ENCODE peak calls at places on chromosomes 13 and 19, in four cellular contexts. One of them, this sample, is unnamed.

GRCh38 chr13:74243637-74244526 is 109.7 kb upstream of the KLF12 start:
- DNase-seq in hepatocyte: no peak
- DNase-seq in adrenal gland: no peak
- DNase-seq in GM12892: no peak
- DNase-seq in this sample: no peak

GRCh38 chr19:33705090-33705847 is 83.5 kb downstream of the CHST8 start:
- DNase-seq in GM12892: no peak
- DNase-seq in hepatocyte: no peak
- DNase-seq in adrenal gland: no peak
- DNase-seq in this sample: no peak

GRCh38 chr19:50518091-50519005 is 4.6 kb upstream of the ASPDH start:
- DNase-seq in GM12892: no peak
- DNase-seq in adrenal gland: no peak
- DNase-seq in hepatocyte: no peak
- DNase-seq in this sample: no peak

GRCh38 chr13:51849145-51850101 is 4.4 kb upstream of the TMEM272 start:
- DNase-seq in GM12892: peak
- DNase-seq in hepatocyte: no peak
- DNase-seq in adrenal gland: no peak
- DNase-seq in this sample: peak

GRCh38 chr13:72716776-72717175 is 10.7 kb downstream of the MZT1 start:
- DNase-seq in GM12892: no peak
- DNase-seq in hepatocyte: no peak
- DNase-seq in adrenal gland: no peak
- DNase-seq in this sample: no peak

GRCh38 chr19:48445256-48445605 is 552 bp upstream of the GRWD1 start:
- DNase-seq in GM12892: no peak
- DNase-seq in hepatocyte: peak
- DNase-seq in adrenal gland: peak
- DNase-seq in this sample: no peak

GRCh38 chr13:111184685-111185401 is 69.7 kb downstream of the ARHGEF7 start:
- DNase-seq in hepatocyte: no peak
- DNase-seq in adrenal gland: no peak
- DNase-seq in GM12892: peak
- DNase-seq in this sample: no peak

GRCh38 chr13:21668665-21669599 is 1.9 kb upstream of the FGF9 start:
- DNase-seq in GM12892: no peak
- DNase-seq in hepatocyte: peak
- DNase-seq in adrenal gland: peak
- DNase-seq in this sample: no peak

GRCh38 chr13:90594694-90595093 is 752.8 kb upstream of the MIR17HG start:
- DNase-seq in adrenal gland: no peak
- DNase-seq in GM12892: no peak
- DNase-seq in hepatocyte: no peak
- DNase-seq in this sample: no peak

GRCh38 chr13:84609716-84610115 is 727.4 kb upstream of the SLITRK1 start:
- DNase-seq in adrenal gland: no peak
- DNase-seq in GM12892: no peak
- DNase-seq in hepatocyte: peak
- DNase-seq in this sample: no peak

GRCh38 chr19:49895566-49896297 is 955 bp downstream of the IL4I1 start:
- DNase-seq in adrenal gland: no peak
- DNase-seq in GM12892: no peak
- DNase-seq in hepatocyte: no peak
- DNase-seq in this sample: no peak

GRCh38 chr19:991174-991931 is 7.2 kb downstream of the WDR18 start:
- DNase-seq in adrenal gland: peak
- DNase-seq in GM12892: no peak
- DNase-seq in hepatocyte: no peak
- DNase-seq in this sample: no peak

GRCh38 chr19:5193192-5193591 is 147.4 kb downstream of the PTPRS start:
- DNase-seq in hepatocyte: no peak
- DNase-seq in GM12892: no peak
- DNase-seq in adrenal gland: no peak
- DNase-seq in this sample: no peak

GRCh38 chr13:91078093-91078679 is 269.3 kb upstream of the MIR17HG start:
- DNase-seq in GM12892: no peak
- DNase-seq in hepatocyte: peak
- DNase-seq in adrenal gland: no peak
- DNase-seq in this sample: no peak

GRCh38 chr13:112839347-112840105 is 129.5 kb upstream of the MCF2L start:
- DNase-seq in hepatocyte: no peak
- DNase-seq in adrenal gland: no peak
- DNase-seq in GM12892: no peak
- DNase-seq in this sample: no peak

GRCh38 chr13:109331898-109332297 is 454.5 kb downstream of the IRS2 start:
- DNase-seq in adrenal gland: no peak
- DNase-seq in hepatocyte: peak
- DNase-seq in GM12892: no peak
- DNase-seq in this sample: no peak

GRCh38 chr19:5127710-5128109 is 158.8 kb downstream of the KDM4B start:
- DNase-seq in hepatocyte: no peak
- DNase-seq in adrenal gland: no peak
- DNase-seq in GM12892: no peak
- DNase-seq in this sample: no peak

GRCh38 chr13:40974460-40975407 is 44.4 kb downstream of the ELF1 start:
- DNase-seq in hepatocyte: peak
- DNase-seq in GM12892: no peak
- DNase-seq in adrenal gland: peak
- DNase-seq in this sample: no peak

GRCh38 chr19:6030214-6030507 is 52.2 kb upstream of the RANBP3 start:
- DNase-seq in hepatocyte: no peak
- DNase-seq in GM12892: no peak
- DNase-seq in adrenal gland: no peak
- DNase-seq in this sample: no peak

GRCh38 chr13:71880753-71881541 is 13.9 kb upstream of the DACH1 start:
- DNase-seq in adrenal gland: no peak
- DNase-seq in hepatocyte: no peak
- DNase-seq in GM12892: no peak
- DNase-seq in this sample: no peak

GRCh38 chr13:28401303-28402056 is 93.4 kb downstream of the FLT1 start:
- DNase-seq in GM12892: no peak
- DNase-seq in hepatocyte: no peak
- DNase-seq in adrenal gland: no peak
- DNase-seq in this sample: no peak

GRCh38 chr13:84655677-84656076 is 773.4 kb upstream of the SLITRK1 start:
- DNase-seq in GM12892: no peak
- DNase-seq in adrenal gland: no peak
- DNase-seq in hepatocyte: no peak
- DNase-seq in this sample: no peak

GRCh38 chr13:33318744-33319143 is 33.2 kb upstream of the STARD13 start:
- DNase-seq in GM12892: no peak
- DNase-seq in hepatocyte: no peak
- DNase-seq in adrenal gland: no peak
- DNase-seq in this sample: no peak

GRCh38 chr13:79782541-79783216 is 301.7 kb downstream of the NDFIP2 start:
- DNase-seq in adrenal gland: peak
- DNase-seq in GM12892: no peak
- DNase-seq in hepatocyte: peak
- DNase-seq in this sample: no peak

GRCh38 chr13:43153436-43154082 is 130.2 kb downstream of the DNAJC15 start:
- DNase-seq in hepatocyte: peak
- DNase-seq in GM12892: no peak
- DNase-seq in adrenal gland: no peak
- DNase-seq in this sample: no peak

GRCh38 chr19:16330368-16330801 is 5.8 kb downstream of the KLF2 start:
- DNase-seq in GM12892: peak
- DNase-seq in hepatocyte: peak
- DNase-seq in adrenal gland: peak
- DNase-seq in this sample: peak

GRCh38 chr13:46665630-46666482 is 112.9 kb downstream of the LRCH1 start:
- DNase-seq in adrenal gland: no peak
- DNase-seq in GM12892: no peak
- DNase-seq in hepatocyte: peak
- DNase-seq in this sample: no peak

GRCh38 chr13:24261566-24261965 is 47.8 kb upstream of the C1QTNF9 start:
- DNase-seq in hepatocyte: no peak
- DNase-seq in adrenal gland: no peak
- DNase-seq in GM12892: no peak
- DNase-seq in this sample: no peak

GRCh38 chr13:33184131-33184485 is 101.4 kb downstream of the STARD13 start:
- DNase-seq in hepatocyte: no peak
- DNase-seq in adrenal gland: no peak
- DNase-seq in GM12892: no peak
- DNase-seq in this sample: no peak

GRCh38 chr13:112764028-112764427 is 74.2 kb downstream of the ATP11A start:
- DNase-seq in GM12892: no peak
- DNase-seq in adrenal gland: no peak
- DNase-seq in hepatocyte: no peak
- DNase-seq in this sample: no peak

GRCh38 chr13:24642236-24642635 is 38.0 kb upstream of the ATP12A start:
- DNase-seq in GM12892: no peak
- DNase-seq in adrenal gland: no peak
- DNase-seq in hepatocyte: no peak
- DNase-seq in this sample: no peak

GRCh38 chr19:33797821-33798633 is 1.4 kb downstream of the KCTD15 start:
- DNase-seq in GM12892: no peak
- DNase-seq in hepatocyte: peak
- DNase-seq in adrenal gland: peak
- DNase-seq in this sample: no peak

GRCh38 chr13:31980842-31981241 is 50.7 kb upstream of the FRY start:
- DNase-seq in hepatocyte: no peak
- DNase-seq in adrenal gland: no peak
- DNase-seq in GM12892: no peak
- DNase-seq in this sample: no peak

GRCh38 chr13:107295391-107296157 is 727.6 kb upstream of the ARGLU1 start:
- DNase-seq in adrenal gland: no peak
- DNase-seq in GM12892: no peak
- DNase-seq in hepatocyte: no peak
- DNase-seq in this sample: no peak

GRCh38 chr13:47949799-47950198 is 51.3 kb downstream of the SUCLA2 start:
- DNase-seq in adrenal gland: no peak
- DNase-seq in hepatocyte: no peak
- DNase-seq in GM12892: no peak
- DNase-seq in this sample: no peak

GRCh38 chr19:7742575-7742974 is 4.8 kb downstream of the CD209 start:
- DNase-seq in adrenal gland: no peak
- DNase-seq in GM12892: no peak
- DNase-seq in hepatocyte: no peak
- DNase-seq in this sample: no peak

GRCh38 chr13:85163063-85163462 is 636.2 kb downstream of the SLITRK6 start:
- DNase-seq in GM12892: no peak
- DNase-seq in hepatocyte: no peak
- DNase-seq in adrenal gland: no peak
- DNase-seq in this sample: no peak

This sample was measured in 8988T.